ENCODE peak calls at places on chromosome 20, in four cellular contexts. C is NT2/D1, B is GM12864, V is GM12865. U is an unnamed sample.

GRCh38 chr20:419556-420168 is 11.6 kb downstream of the RBCK1 start:
- DNase-seq in C (no peak), B (no peak), V (no peak), U (no peak)

GRCh38 chr20:38499366-38499765 is 26.7 kb downstream of the RALGAPB start:
- DNase-seq in C (no peak), B (no peak), V (no peak), U (no peak)

GRCh38 chr20:60372822-60373221 is 414.6 kb downstream of the CDH26 start:
- DNase-seq in C (no peak), B (no peak), V (no peak), U (peak)

GRCh38 chr20:53656653-53657288 is 63.1 kb upstream of the ZNF217 start:
- DNase-seq in C (no peak), B (no peak), V (peak), U (no peak)

GRCh38 chr20:19975436-19975799 is 41.7 kb upstream of the NAA20 start:
- DNase-seq in C (no peak), B (no peak), V (no peak), U (no peak)

GRCh38 chr20:62470003-62470402 is 5.8 kb downstream of the GATA5 start:
- DNase-seq in C (no peak), B (no peak), V (no peak), U (no peak)

GRCh38 chr20:54088430-54088829 is 18.0 kb upstream of the BCAS1 start:
- DNase-seq in C (no peak), B (no peak), V (no peak), U (no peak)

GRCh38 chr20:45124365-45124764 is at the start of gene WFDC12:
- DNase-seq in C (no peak), B (no peak), V (no peak), U (no peak)

GRCh38 chr20:36861625-36861874 is 14.4 kb upstream of the TLDC2 start:
- DNase-seq in C (no peak), B (no peak), V (no peak), U (no peak)

GRCh38 chr20:45470262-45470931 is 844 bp downstream of the WFDC2 start:
- DNase-seq in C (no peak), B (no peak), V (peak), U (no peak)

GRCh38 chr20:35743693-35744491 is 1.8 kb upstream of the RBM39 start:
- DNase-seq in C (no peak), B (no peak), V (peak), U (no peak)

GRCh38 chr20:31813611-31814010 is 5.5 kb upstream of the MYLK2 start:
- DNase-seq in C (no peak), B (no peak), V (no peak), U (no peak)

GRCh38 chr20:1391640-1392442 is 1.0 kb downstream of the FKBP1A start:
- DNase-seq in C (no peak), B (no peak), V (peak), U (no peak)

GRCh38 chr20:37850724-37851123 is 52.2 kb upstream of the VSTM2L start:
- DNase-seq in C (no peak), B (no peak), V (no peak), U (no peak)

GRCh38 chr20:46374383-46374782 is 32.0 kb downstream of the ELMO2 start:
- DNase-seq in C (no peak), B (no peak), V (no peak), U (no peak)

GRCh38 chr20:59448828-59449444 is 148.5 kb downstream of the EDN3 start:
- DNase-seq in C (no peak), B (no peak), V (no peak), U (no peak)

GRCh38 chr20:14582855-14583254 is 245.4 kb upstream of the FLRT3 start:
- DNase-seq in C (no peak), B (no peak), V (no peak), U (peak)

GRCh38 chr20:50256577-50256976 is 65.9 kb downstream of the CEBPB start:
- DNase-seq in C (no peak), B (no peak), V (no peak), U (no peak)

GRCh38 chr20:61218886-61219480 is 33.1 kb upstream of the CDH4 start:
- DNase-seq in C (no peak), B (no peak), V (no peak), U (no peak)

GRCh38 chr20:44073675-44074071 is 113.3 kb downstream of the JPH2 start:
- DNase-seq in C (no peak), B (no peak), V (no peak), U (no peak)

GRCh38 chr20:650281-650680 is 2.7 kb downstream of the SRXN1 start:
- DNase-seq in C (no peak), B (no peak), V (no peak), U (no peak)

GRCh38 chr20:25090492-25091429 is 8.8 kb upstream of the VSX1 start:
- DNase-seq in C (no peak), B (no peak), V (peak), U (peak)

GRCh38 chr20:59273699-59274380 is 26.6 kb upstream of the EDN3 start:
- DNase-seq in C (no peak), B (no peak), V (no peak), U (no peak)

GRCh38 chr20:12913781-12914443 is 94.9 kb upstream of the SPTLC3 start:
- DNase-seq in C (no peak), B (no peak), V (no peak), U (no peak)

GRCh38 chr20:38084425-38084951 is 50.9 kb downstream of the RPRD1B start:
- DNase-seq in C (no peak), B (no peak), V (no peak), U (no peak)

GRCh38 chr20:44959082-44959895 is 908 bp downstream of the TOMM34 start:
- DNase-seq in C (no peak), B (no peak), V (peak), U (no peak)

GRCh38 chr20:57505991-57506390 is 18.9 kb downstream of the CTCFL start:
- DNase-seq in C (no peak), B (no peak), V (no peak), U (no peak)

GRCh38 chr20:57508381-57508780 is 16.6 kb downstream of the CTCFL start:
- DNase-seq in C (no peak), B (no peak), V (no peak), U (no peak)

GRCh38 chr20:57507477-57507876 is 17.5 kb downstream of the CTCFL start:
- DNase-seq in C (no peak), B (no peak), V (no peak), U (no peak)

GRCh38 chr20:57509665-57510237 is 15.2 kb downstream of the CTCFL start:
- DNase-seq in C (no peak), B (no peak), V (peak), U (no peak)

DNA sequence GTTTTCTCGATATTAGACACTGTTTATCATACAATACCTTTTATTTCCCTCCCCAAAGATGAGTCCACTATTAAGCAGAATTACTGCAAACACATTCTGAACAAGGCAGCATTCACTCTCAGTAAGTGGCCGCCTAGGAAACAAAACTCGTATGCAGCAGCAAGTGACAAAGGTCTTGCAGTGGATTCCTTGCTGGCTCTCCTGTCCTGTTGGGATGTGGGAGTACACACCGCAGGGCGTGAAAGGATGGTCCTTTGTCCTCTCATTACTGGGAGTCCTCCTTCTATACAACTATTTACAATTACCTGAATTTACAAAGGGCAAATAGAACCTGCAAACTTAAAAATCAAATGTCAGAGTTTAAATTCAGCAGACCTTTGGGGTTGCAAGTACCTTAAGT is 16.1 kb downstream of the CTCFL start:
- DNase-seq in C (no peak), B (no peak), V (no peak), U (no peak)
- H3K4me3 ChIP-seq in C (no peak), B (no peak), V (no peak), U (no peak)

GRCh38 chr20:51457281-51457932 is 85.1 kb downstream of the NFATC2 start:
- DNase-seq in C (no peak), B (no peak), V (peak), U (no peak)

GRCh38 chr20:51460163-51460562 is 82.4 kb downstream of the NFATC2 start:
- DNase-seq in C (no peak), B (no peak), V (no peak), U (no peak)

GRCh38 chr20:51458751-51459439 is 83.6 kb downstream of the NFATC2 start:
- DNase-seq in C (no peak), B (no peak), V (no peak), U (no peak)

GRCh38 chr20:51454250-51454865 is 88.2 kb downstream of the NFATC2 start:
- DNase-seq in C (no peak), B (no peak), V (no peak), U (no peak)

GRCh38 chr20:51456511-51457280 is 85.8 kb downstream of the NFATC2 start:
- DNase-seq in C (peak), B (no peak), V (no peak), U (no peak)
- H3K4me3 ChIP-seq in C (no peak), B (no peak), V (no peak), U (no peak)

DNA sequence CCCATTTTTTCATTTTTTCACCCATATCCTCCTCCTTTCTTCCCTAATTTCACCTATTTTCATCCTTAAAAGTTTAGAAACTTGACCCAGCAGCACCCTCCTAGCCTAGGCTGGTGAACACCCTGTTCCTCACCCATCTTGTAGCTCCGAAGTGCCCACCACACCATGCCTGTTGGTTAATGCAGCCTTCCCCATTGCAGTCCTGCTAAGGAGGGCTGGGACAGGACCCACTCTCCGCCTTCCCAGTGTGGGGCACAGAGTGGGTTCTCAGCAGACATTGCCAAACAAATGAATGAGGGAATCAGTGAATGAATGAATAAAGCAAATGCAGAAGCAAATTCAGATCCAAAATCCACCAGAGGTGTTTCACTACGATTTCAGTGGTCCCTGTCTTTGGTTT is 45.7 kb downstream of the CTCFL start:
- DNase-seq in C (no peak), B (no peak), V (no peak), U (no peak)
- H3K4me3 ChIP-seq in C (no peak), B (no peak), V (no peak), U (no peak)

GRCh38 chr20:3616250-3616649 is 46.9 kb downstream of the GFRA4 start:
- DNase-seq in C (no peak), B (no peak), V (no peak), U (no peak)

GRCh38 chr20:3614509-3614908 is 48.7 kb downstream of the GFRA4 start:
- DNase-seq in C (no peak), B (no peak), V (no peak), U (no peak)

GRCh38 chr20:3612795-3613560 is 50.2 kb downstream of the GFRA4 start:
- DNase-seq in C (no peak), B (no peak), V (no peak), U (no peak)

GRCh38 chr20:3613821-3614440 is 49.3 kb downstream of the GFRA4 start:
- DNase-seq in C (no peak), B (no peak), V (no peak), U (no peak)
- H3K4me3 ChIP-seq in C (no peak), B (no peak), V (no peak), U (no peak)

DNA sequence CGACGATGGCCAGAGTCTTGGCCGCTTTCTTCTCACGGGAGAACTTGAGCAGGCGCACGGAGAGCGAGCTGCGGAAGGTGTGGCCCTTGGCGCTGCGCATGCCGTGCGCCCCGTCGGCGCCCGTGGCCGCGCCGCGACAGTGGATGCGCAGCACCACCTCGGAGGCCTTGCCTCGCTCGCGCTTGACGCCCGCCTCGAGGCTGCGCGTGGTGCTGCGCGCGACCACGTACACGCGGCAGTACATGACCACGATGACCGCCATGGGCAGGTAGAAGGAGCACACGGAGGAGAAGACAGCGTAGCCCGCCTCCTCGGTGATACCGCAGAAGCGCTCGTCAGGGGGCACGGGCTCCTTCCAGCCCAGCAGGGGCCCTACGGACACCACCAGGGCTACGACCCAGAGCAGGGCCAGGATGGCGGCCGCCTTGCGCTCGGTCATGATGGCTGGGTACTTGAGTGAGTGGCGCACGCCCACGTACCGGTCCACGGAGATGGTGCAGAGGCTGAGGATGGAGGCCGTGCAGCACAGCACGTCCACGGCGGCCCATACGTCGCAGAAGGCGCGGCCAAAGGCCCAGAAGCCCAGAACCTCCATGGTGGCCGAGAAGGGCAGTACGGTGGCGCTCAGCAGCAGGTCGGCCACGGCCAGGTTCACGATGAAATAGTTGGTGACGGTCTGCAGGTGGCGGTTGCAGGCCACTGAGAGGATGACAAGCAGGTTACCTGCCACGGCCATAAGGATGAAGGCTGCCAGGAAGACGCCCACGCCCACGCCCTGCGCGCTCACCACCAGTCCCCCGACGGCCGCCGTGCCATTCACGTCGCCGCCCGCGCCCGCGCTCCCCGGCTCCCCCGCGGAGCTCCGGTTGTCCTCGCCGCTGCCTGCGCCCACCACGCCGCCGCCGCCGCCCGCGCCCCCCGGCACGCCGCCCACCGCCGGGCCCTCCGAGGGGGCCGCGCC is 232.8 kb upstream of the RNF24 start:
- DNase-seq in C (no peak), B (no peak), V (no peak), U (no peak)
- H3K4me3 ChIP-seq in C (no peak), B (no peak), V (no peak), U (no peak)

GRCh38 chr20:17610566-17611289 is 40.9 kb downstream of the DSTN start:
- DNase-seq in C (no peak), B (no peak), V (no peak), U (peak)
- H3K4me3 ChIP-seq in C (no peak), B (no peak), V (no peak), U (peak)

GRCh38 chr20:34710861-34711574 is 6.9 kb downstream of the TP53INP2 start:
- DNase-seq in C (no peak), B (no peak), V (no peak), U (no peak)
- H3K4me3 ChIP-seq in C (no peak), B (no peak), V (no peak), U (no peak)

GRCh38 chr20:41175201-41175651 is 37.9 kb downstream of the PLCG1 start:
- DNase-seq in C (no peak), B (no peak), V (no peak), U (no peak)
- H3K4me3 ChIP-seq in C (no peak), B (no peak), V (no peak), U (no peak)